ENCODE peak calls at places on chromosomes 12 and 14, in nine cellular contexts. J is GM23338, O is pancreas, W is right atrium auricular region, K is tibial artery, U is Peyer's patch, G is A549, Q is left ventricle myocardium inferior, I is IMR-90. Y is an unnamed sample.

GRCh38 chr14:76953196-76953945 is 75.1 kb downstream of the IRF2BPL start:
- DNase-seq in K (peak), W (peak), O (peak), I (peak), U (peak), J (peak), G (peak), Q (peak), Y (peak)

GRCh38 chr12:2266666-2267623 is 214.2 kb downstream of the CACNA1C start:
- DNase-seq in O (no peak), K (no peak), U (no peak), I (no peak), J (no peak), G (no peak), Q (no peak), W (no peak), Y (no peak)

GRCh38 chr12:32139064-32139421 is 32.4 kb downstream of the BICD1 start:
- DNase-seq in G (no peak), O (no peak), Q (no peak), K (no peak), I (peak), U (peak), J (peak), W (no peak), Y (no peak)

GRCh38 chr12:40505327-40505726 is 186.9 kb upstream of the CNTN1 start:
- DNase-seq in U (no peak), W (no peak), I (no peak), Q (no peak), K (no peak), J (no peak), G (no peak), O (no peak), Y (no peak)

GRCh38 chr14:59041308-59041707 is 147.2 kb upstream of the DAAM1 start:
- DNase-seq in O (no peak), Q (no peak), U (no peak), K (no peak), I (no peak), J (no peak), W (no peak), G (no peak), Y (no peak)

GRCh38 chr14:104109731-104110361 is 24.3 kb downstream of the ASPG start:
- DNase-seq in I (no peak), K (no peak), J (no peak), G (no peak), Q (peak), U (no peak), O (no peak), W (no peak), Y (no peak)

GRCh38 chr14:22510527-22511110 is 78.4 kb downstream of the DAD1 start:
- DNase-seq in O (no peak), Q (no peak), U (no peak), W (no peak), K (no peak), I (peak), G (no peak), J (no peak), Y (no peak)

GRCh38 chr14:68976160-68977067 is 2.7 kb downstream of the ACTN1 start:
- DNase-seq in Q (peak), U (no peak), G (no peak), J (no peak), W (no peak), I (peak), O (no peak), K (peak), Y (no peak)

GRCh38 chr12:127158385-127159061 is 1108.4 kb upstream of the TMEM132C start:
- DNase-seq in J (no peak), K (no peak), I (no peak), O (no peak), Q (no peak), U (no peak), W (no peak), G (no peak), Y (no peak)

GRCh38 chr14:102125546-102125945 is 14.2 kb upstream of the WDR20 start:
- DNase-seq in Q (no peak), J (peak), G (peak), W (no peak), K (no peak), U (no peak), I (no peak), O (no peak), Y (no peak)

GRCh38 chr12:79424109-79424721 is 266.5 kb downstream of the PAWR start:
- DNase-seq in J (no peak), I (peak), K (no peak), U (no peak), W (no peak), G (peak), Q (no peak), O (no peak), Y (no peak)

GRCh38 chr12:94615284-94616216 is 34.8 kb downstream of the TMCC3 start:
- DNase-seq in G (peak), J (no peak), U (no peak), O (peak), K (no peak), I (peak), Q (peak), W (no peak), Y (no peak)

DNA sequence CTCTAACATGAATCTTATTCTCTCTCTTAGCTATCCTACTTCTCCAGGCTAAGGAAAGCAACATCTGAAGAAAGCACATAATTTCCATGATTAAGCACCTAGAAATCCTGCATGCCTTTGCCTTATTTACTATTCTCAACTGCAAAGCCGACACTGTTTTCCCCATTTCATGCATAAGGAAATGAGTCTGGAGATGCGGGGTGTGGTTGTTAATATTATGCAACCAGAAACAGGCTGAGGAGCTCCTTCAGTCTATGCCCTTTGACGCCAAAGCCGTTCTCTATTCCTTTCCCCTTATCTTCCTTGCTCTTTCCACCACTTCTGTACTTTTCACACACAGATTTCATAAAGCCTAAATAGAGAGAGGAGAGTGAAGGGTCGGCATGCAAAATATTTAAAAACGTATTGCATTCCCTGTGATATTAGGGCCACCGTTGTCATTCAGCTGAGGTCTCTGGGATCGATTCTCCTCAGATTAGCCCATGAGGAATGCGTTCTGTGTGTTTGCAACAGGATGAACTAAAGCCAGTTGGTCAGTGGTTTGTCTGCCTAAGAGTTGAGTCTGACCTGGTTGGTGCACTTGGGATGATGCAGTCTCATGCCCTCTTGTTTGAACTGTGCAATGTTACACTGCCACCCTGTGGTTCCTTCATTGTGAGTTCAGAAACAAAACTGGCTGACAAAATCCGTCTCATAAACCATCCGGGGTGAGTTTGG is 53.1 kb upstream of the PLEKHG7 start:
- DNase-seq in J (peak), K (peak), W (peak), Q (no peak), U (peak), O (peak), G (peak), I (peak), Y (peak)
- H3K27ac ChIP-seq in J (no peak), K (no peak), W (no peak), Q (no peak), U (no peak), O (no peak), G (peak), I (no peak), Y (no peak)

GRCh38 chr12:104643921-104644669 is 187.3 kb downstream of the CHST11 start:
- DNase-seq in K (peak), I (no peak), W (no peak), G (no peak), J (no peak), U (peak), Q (peak), O (peak), Y (no peak)

GRCh38 chr12:104638218-104638617 is 181.5 kb downstream of the CHST11 start:
- DNase-seq in Q (no peak), J (no peak), W (no peak), U (no peak), O (no peak), G (no peak), I (no peak), K (no peak), Y (no peak)

GRCh38 chr12:104643093-104643646 is 186.4 kb downstream of the CHST11 start:
- DNase-seq in Q (no peak), G (no peak), O (no peak), J (no peak), U (no peak), W (no peak), K (no peak), I (no peak), Y (no peak)

GRCh38 chr12:104638760-104639319 is 182.1 kb downstream of the CHST11 start:
- DNase-seq in I (no peak), W (no peak), G (no peak), O (no peak), J (no peak), K (no peak), U (no peak), Q (no peak), Y (no peak)

GRCh38 chr12:104641862-104642261 is 185.1 kb downstream of the CHST11 start:
- DNase-seq in K (no peak), U (peak), Q (no peak), W (no peak), G (no peak), O (no peak), I (no peak), J (no peak), Y (no peak)
- H3K27ac ChIP-seq in K (no peak), U (no peak), Q (no peak), W (no peak), G (no peak), O (no peak), I (no peak), J (no peak), Y (no peak)

GRCh38 chr12:27823038-27823437 is 43.0 kb upstream of the MANSC4 start:
- DNase-seq in J (no peak), O (no peak), U (no peak), W (no peak), I (no peak), Q (no peak), K (no peak), G (no peak), Y (no peak)
- H3K27ac ChIP-seq in J (no peak), O (no peak), U (no peak), W (no peak), I (no peak), Q (no peak), K (no peak), G (no peak), Y (no peak)

DNA sequence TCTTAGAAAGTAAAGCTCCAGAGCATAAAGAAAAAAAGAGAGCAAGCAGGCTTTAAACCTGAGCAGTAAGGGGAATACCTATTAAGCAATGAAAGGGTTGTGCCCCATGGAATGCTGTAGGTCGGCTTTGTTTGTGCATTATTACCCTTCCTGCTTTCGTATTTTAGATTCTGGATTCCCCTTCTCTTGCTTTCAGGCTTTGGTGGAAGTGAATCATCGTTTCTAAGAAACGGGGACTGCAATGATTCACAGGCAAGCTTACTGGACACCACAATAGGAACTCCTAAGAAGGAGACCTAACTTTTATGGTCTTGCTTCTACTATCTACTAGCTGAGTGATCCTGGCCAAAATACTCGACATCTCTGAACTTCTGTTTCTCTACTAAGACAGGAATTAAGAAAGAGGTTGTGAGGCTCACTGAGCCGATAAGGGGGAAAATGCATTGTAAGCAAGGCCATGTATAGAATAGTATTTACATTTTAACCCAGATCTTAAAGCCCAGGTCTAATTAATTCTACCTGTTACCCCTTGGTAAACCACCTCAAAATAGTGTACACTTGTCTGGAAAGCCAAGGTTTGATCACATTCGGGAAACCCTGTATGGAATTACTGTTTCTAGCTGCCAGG is 1.2 kb upstream of the BMAL2 start:
- DNase-seq in W (no peak), U (no peak), O (no peak), K (no peak), Q (no peak), I (peak), J (no peak), G (peak), Y (no peak)
- H3K27ac ChIP-seq in W (no peak), U (no peak), O (peak), K (peak), Q (no peak), I (peak), J (no peak), G (peak), Y (no peak)